ENCODE peak calls at places on chromosomes 4 and X, in six cellular contexts. Z, R, L, P, D and C are unnamed samples. For H3K4me1, the result is how much of the 10 kb centered on the place peaks cover.

GRCh38 chrX:21955398-21956189 is 15.1 kb downstream of the SMS start:
- ATAC-seq in Z (no peak), R (no peak), L (no peak), P (no peak), D (no peak), C (no peak)

GRCh38 chr4:102616661-102617060 is 115.5 kb downstream of the NFKB1 start:
- ATAC-seq in Z (no peak), R (no peak), L (no peak), P (no peak), D (no peak), C (no peak)

GRCh38 chrX:42839632-42840031 is 61.7 kb upstream of the PPP1R2C start:
- ATAC-seq in Z (no peak), R (no peak), L (no peak), P (no peak), D (peak), C (no peak)

GRCh38 chr4:181618038-181618618 is 625.1 kb upstream of the TENM3 start:
- ATAC-seq in Z (no peak), R (no peak), L (no peak), P (no peak), D (no peak), C (no peak)

GRCh38 chr4:82561745-82562552 is at the start of gene TMEM150C:
- ATAC-seq in Z (peak), R (peak), L (no peak), P (no peak), D (no peak), C (peak)

GRCh38 chr4:142858965-142859364 is 12.9 kb upstream of the INPP4B start:
- ATAC-seq in Z (no peak), R (no peak), L (no peak), P (no peak), D (no peak), C (no peak)

GRCh38 chr4:154503598-154503997 is 12.0 kb upstream of the DCHS2 start:
- ATAC-seq in Z (peak), R (peak), L (no peak), P (peak), D (peak), C (no peak)

GRCh38 chr4:183960912-183961569 is 55.9 kb downstream of the STOX2 start:
- ATAC-seq in Z (no peak), R (no peak), L (no peak), P (no peak), D (no peak), C (no peak)

GRCh38 chr4:175767130-175767529 is 44.9 kb downstream of the GPM6A start:
- ATAC-seq in Z (no peak), R (no peak), L (no peak), P (no peak), D (no peak), C (no peak)

GRCh38 chr4:145130130-145130529 is 32.0 kb downstream of the ABCE1 start:
- ATAC-seq in Z (peak), R (peak), L (no peak), P (peak), D (no peak), C (no peak)

GRCh38 chr4:145132521-145133098 is 34.5 kb downstream of the ABCE1 start:
- ATAC-seq in Z (peak), R (no peak), L (no peak), P (peak), D (peak), C (no peak)

GRCh38 chr4:145130788-145131398 is 32.8 kb downstream of the ABCE1 start:
- ATAC-seq in Z (peak), R (peak), L (peak), P (peak), D (no peak), C (no peak)

DNA sequence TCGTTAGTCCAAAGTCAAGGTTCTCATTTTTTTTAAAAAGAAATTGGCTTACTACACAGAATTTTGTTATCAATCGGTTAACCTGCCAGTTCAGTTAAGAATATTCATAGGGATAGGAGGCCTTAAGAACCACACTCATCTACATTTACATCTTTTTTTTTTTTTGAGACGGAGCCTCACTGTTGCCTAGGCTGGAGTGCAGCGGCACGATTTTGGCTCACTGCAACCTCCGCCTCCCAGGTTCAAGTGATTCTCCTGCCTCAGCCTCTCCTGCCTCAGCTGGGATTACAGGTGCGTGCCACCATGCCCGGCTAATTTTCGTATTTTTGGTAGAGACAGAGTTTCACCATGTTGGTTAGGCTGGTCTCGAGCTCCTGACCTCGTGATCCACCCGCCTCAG is 33.7 kb downstream of the ABCE1 start:
- ATAC-seq in Z (no peak), R (no peak), L (no peak), P (no peak), D (peak), C (no peak)
- TF ChIP-seq POLR2A in Z (no peak), R (no peak), L (no peak), P (peak), D (no peak), C (no peak)

DNA sequence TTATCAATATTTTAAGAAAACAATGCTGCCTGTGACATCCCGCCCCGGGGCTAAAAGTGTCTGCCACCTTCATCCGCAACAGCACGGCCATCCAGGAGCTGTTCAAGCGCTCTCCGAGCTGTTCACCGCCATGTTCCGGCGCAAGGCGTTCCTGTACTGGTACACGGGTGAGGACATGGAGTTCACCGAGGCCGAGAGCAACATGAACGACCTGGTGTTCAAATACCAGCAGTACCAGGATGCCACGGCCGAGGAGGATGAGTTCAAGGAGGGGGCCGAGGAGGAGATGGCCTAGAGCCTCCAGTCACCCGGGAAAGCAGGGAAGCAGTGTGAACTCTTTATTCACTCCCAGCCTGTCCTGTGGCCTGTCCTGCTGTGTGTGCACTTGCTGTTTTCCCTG is 12.1 kb upstream of the KLHL13 start:
- ATAC-seq in Z (no peak), R (no peak), L (no peak), P (peak), D (no peak), C (no peak)
- TF ChIP-seq POLR2AphosphoS5 in Z (no peak), R (no peak), L (no peak), P (no peak), D (no peak), C (no peak)

DNA sequence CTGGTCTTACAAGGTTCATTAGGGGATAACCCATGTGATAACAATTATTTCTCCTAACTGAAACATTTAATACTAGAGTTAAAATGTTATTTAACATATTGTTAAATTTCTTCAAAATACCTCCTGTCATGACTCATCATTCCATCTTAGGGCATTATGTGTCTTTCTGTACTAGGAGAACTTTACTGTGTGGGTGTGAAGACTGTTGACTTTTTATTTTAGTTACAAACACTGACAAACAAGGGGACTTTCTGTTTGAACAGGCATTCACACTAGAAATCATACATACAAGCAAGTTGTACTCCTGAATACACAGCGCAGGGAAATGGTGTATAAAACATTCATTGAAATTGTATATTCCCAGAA is 175.9 kb downstream of the FBXW7 start:
- ATAC-seq in Z (no peak), R (no peak), L (no peak), P (no peak), D (peak), C (no peak)
- H3K4me1 ChIP-seq in Z (under half), R (under half), L (under half), P (under half), D (under half), C (under half)

GRCh38 chrX:102985182-102985581 is 48.1 kb downstream of the RAB40AL start:
- ATAC-seq in Z (no peak), R (no peak), L (no peak), P (no peak), D (no peak), C (peak)
- TF ChIP-seq POLR2A in Z (no peak), R (no peak), L (no peak), P (no peak), D (no peak), C (no peak)

DNA sequence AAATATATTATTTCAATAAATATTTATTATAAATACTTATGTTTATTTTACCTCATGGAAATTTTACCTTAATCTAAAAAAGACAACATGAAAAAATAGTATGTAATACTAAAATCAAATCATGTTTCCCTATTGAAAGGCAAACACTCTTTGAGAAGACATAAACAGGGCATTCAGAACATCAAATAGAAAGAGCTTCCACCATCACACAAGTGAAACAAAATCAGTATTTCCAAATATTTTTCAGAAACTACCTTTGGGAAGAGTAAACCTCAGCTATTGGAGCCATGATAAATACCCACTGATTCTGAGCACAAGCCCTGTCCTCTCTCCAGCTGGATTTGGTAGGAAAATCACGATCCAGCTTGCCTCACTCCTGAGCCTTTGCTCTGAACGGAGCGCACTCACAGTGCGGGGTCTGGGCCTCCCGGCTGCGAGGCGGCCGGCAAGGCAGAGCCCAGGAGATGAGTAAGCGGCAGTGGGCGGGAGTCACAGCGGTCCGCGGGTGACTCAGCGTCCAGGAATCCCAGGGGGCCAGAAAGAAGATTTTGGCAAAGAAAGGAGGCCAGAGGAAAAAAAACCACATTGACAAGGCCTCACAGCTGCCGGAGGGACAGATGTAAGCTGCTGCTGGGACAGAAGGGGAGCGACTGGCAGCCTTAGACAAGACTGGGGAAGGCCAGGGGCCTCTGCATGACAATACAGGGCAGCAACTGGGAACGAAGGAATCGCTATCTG is 14.7 kb upstream of the ANXA5 start:
- ATAC-seq in Z (peak), R (peak), L (peak), P (peak), D (peak), C (peak)
- TF ChIP-seq POLR2AphosphoS5 in Z (no peak), R (peak), L (peak), P (no peak), D (no peak), C (peak)

GRCh38 chr4:156956359-156956758 is 15.2 kb downstream of the PDGFC start:
- ATAC-seq in Z (no peak), R (no peak), L (no peak), P (no peak), D (no peak), C (no peak)
- H3K4me1 ChIP-seq in Z (under half), R (under half), L (under half), P (under half), D (under half), C (half or more)

GRCh38 chrX:9997524-9997923 is 30.4 kb downstream of the CLDN34 start:
- ATAC-seq in Z (peak), R (no peak), L (no peak), P (no peak), D (peak), C (no peak)
- TF ChIP-seq POLR2A in Z (no peak), R (no peak), L (no peak), P (no peak), D (no peak), C (no peak)

GRCh38 chr4:60863442-60863841 is 336.7 kb upstream of the ADGRL3 start:
- ATAC-seq in Z (no peak), R (no peak), L (no peak), P (no peak), D (no peak), C (no peak)
- TF ChIP-seq POLR2AphosphoS5 in Z (no peak), R (no peak), L (no peak), P (no peak), D (no peak), C (no peak)